ENCODE peak calls at places on chromosomes 16 and 17, in seven cellular contexts. L, K, Z, E, I, D and G are unnamed samples.

GRCh38 chr16:79943738-79944137 is 343.2 kb upstream of the MAF start:
- DNase-seq in L (no peak), K (no peak), Z (no peak), E (no peak), I (no peak), D (no peak), G (no peak)

GRCh38 chr16:22206013-22206846 is at the start of gene EEF2K:
- DNase-seq in L (peak), K (peak), Z (peak), E (peak), I (peak), D (peak), G (peak)

GRCh38 chr16:51151435-51151950 is 423 bp upstream of the SALL1 start:
- DNase-seq in L (peak), K (peak), Z (peak), E (no peak), I (no peak), D (no peak), G (no peak)

GRCh38 chr16:11349599-11350276 is 4.5 kb downstream of the RMI2 start:
- DNase-seq in L (no peak), K (no peak), Z (peak), E (no peak), I (no peak), D (no peak), G (peak)

GRCh38 chr16:12833939-12834338 is 30.3 kb upstream of the CPPED1 start:
- DNase-seq in L (no peak), K (peak), Z (no peak), E (no peak), I (no peak), D (no peak), G (no peak)

GRCh38 chr16:28218109-28218508 is 6.3 kb upstream of the XPO6 start:
- DNase-seq in L (no peak), K (no peak), Z (no peak), E (peak), I (peak), D (peak), G (no peak)

GRCh38 chr17:731943-732787 is at the start of gene TLCD3A:
- DNase-seq in L (peak), K (peak), Z (peak), E (no peak), I (peak), D (peak), G (no peak)

GRCh38 chr16:31105677-31106213 is 2.4 kb upstream of the BCKDK start:
- DNase-seq in L (peak), K (peak), Z (peak), E (no peak), I (peak), D (peak), G (no peak)

GRCh38 chr16:77696149-77696548 is 26.2 kb upstream of the NUDT7 start:
- DNase-seq in L (no peak), K (no peak), Z (no peak), E (no peak), I (no peak), D (no peak), G (no peak)

GRCh38 chr17:74833501-74834361 is 26.0 kb downstream of the GRIN2C start:
- DNase-seq in L (no peak), K (peak), Z (peak), E (no peak), I (no peak), D (no peak), G (no peak)

GRCh38 chr16:14487579-14487978 is 142.5 kb downstream of the PARN start:
- DNase-seq in L (no peak), K (no peak), Z (no peak), E (no peak), I (no peak), D (peak), G (no peak)

GRCh38 chr16:3168706-3169105 is 19.3 kb upstream of the OR1F1 start:
- DNase-seq in L (no peak), K (no peak), Z (no peak), E (no peak), I (no peak), D (no peak), G (no peak)